ENCODE peak calls at places on chromosomes 3 and 15, in six cellular contexts. X is GM12878, F is K562, C is HCT116, Q is HepG2, G is SK-N-SH. A is an unnamed sample.

GRCh38 chr3:150114873-150115570 is 144.3 kb upstream of the PFN2 start:
- DNase-seq in X (peak; percentile 69), F (no peak), C (no peak), Q (no peak), G (no peak), A (no peak)

GRCh38 chr3:130905551-130905950 is 11.7 kb downstream of the ATP2C1 start:
- DNase-seq in X (no peak), F (no peak), C (no peak), Q (no peak), G (no peak), A (no peak)

GRCh38 chr3:42177068-42177800 is 86.1 kb downstream of the TRAK1 start:
- DNase-seq in X (no peak), F (no peak), C (no peak), Q (no peak), G (no peak), A (no peak)

GRCh38 chr3:4994823-4995499 is 15.7 kb downstream of the BHLHE40 start:
- DNase-seq in X (no peak), F (peak; percentile 94), C (peak; percentile 94), Q (peak; percentile 52), G (no peak), A (no peak)

GRCh38 chr3:55226696-55227095 is 260.4 kb downstream of the WNT5A start:
- DNase-seq in X (no peak), F (no peak), C (no peak), Q (no peak), G (no peak), A (no peak)

GRCh38 chr3:13683772-13684171 is 134.8 kb downstream of the FBLN2 start:
- DNase-seq in X (no peak), F (no peak), C (no peak), Q (no peak), G (no peak), A (no peak)

GRCh38 chr3:64224826-64225606 is at the start of gene PRICKLE2:
- DNase-seq in X (peak; percentile 35), F (peak; percentile 2), C (no peak), Q (no peak), G (no peak), A (no peak)

GRCh38 chr3:96491868-96492267 is 322.5 kb upstream of the EPHA6 start:
- DNase-seq in X (no peak), F (no peak), C (no peak), Q (no peak), G (no peak), A (no peak)

GRCh38 chr3:58742239-58742638 is 75.7 kb upstream of the FAM3D start:
- DNase-seq in X (no peak), F (no peak), C (no peak), Q (no peak), G (no peak), A (no peak)

GRCh38 chr15:51327081-51327480 is 11.3 kb downstream of the CYP19A1 start:
- DNase-seq in X (no peak), F (no peak), C (no peak), Q (no peak), G (no peak), A (no peak)

GRCh38 chr15:45618813-45619212 is 16.0 kb upstream of the SQOR start:
- DNase-seq in X (no peak), F (no peak), C (no peak), Q (no peak), G (peak; percentile 43), A (no peak)

GRCh38 chr3:190671658-190672057 is 157.8 kb downstream of the IL1RAP start:
- DNase-seq in X (no peak), F (no peak), C (no peak), Q (no peak), G (no peak), A (no peak)

DNA sequence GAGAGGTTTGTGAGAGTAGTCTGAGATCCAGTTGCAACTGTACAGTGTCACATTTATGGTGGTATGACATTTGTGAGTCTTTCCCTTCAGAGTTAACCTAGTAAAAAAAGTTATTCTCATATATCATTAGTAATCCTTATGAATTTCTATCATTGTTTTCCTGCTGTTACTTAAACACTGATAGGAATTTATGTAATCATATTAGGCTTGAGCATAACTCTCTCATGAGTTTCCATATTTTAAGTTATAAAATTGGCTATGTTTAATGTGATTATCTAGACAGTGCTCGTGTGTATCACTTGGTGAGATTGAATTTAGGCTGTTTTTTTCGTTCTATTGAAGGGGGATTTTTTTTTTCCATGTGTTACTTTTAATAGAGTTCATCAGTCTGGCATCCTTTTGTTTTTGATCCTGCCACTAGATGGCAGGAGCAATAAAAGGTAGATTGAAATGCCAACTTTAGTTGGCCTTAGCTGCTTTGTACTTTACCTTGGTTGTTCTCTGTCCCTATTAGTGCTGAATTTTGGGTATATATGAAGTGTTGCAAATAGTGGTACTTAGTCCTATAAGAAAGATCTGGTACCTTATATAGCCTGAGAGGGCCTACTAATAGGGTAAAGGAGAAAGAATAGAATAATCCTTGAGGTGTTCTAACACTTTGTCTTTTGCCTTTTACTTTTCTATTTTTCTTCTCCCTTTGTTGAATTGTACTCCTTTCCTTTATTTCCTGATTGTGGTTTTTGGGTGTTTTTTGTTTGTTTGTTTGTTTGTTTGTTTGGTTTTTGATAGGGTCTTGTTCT is 17.9 kb downstream of the STT3B start:
- DNase-seq in X (no peak), F (peak; percentile 19), C (no peak), Q (peak; percentile 20), G (peak; percentile 43), A (no peak)
- TF ChIP-seq SIN3A in X (no peak), F (no peak), C (no peak), Q (no peak), G (no peak), A (no peak)

GRCh38 chr15:54815546-54815945 is 381.2 kb downstream of the RSL24D1 start:
- DNase-seq in X (no peak), F (no peak), C (no peak), Q (no peak), G (no peak), A (no peak)

GRCh38 chr15:54820098-54820497 is 376.6 kb downstream of the RSL24D1 start:
- DNase-seq in X (no peak), F (no peak), C (no peak), Q (no peak), G (no peak), A (no peak)

GRCh38 chr15:54820811-54821210 is 375.9 kb downstream of the RSL24D1 start:
- DNase-seq in X (no peak), F (no peak), C (no peak), Q (no peak), G (no peak), A (no peak)

GRCh38 chr15:54812383-54812782 is 384.4 kb downstream of the RSL24D1 start:
- DNase-seq in X (no peak), F (no peak), C (no peak), Q (no peak), G (no peak), A (no peak)

DNA sequence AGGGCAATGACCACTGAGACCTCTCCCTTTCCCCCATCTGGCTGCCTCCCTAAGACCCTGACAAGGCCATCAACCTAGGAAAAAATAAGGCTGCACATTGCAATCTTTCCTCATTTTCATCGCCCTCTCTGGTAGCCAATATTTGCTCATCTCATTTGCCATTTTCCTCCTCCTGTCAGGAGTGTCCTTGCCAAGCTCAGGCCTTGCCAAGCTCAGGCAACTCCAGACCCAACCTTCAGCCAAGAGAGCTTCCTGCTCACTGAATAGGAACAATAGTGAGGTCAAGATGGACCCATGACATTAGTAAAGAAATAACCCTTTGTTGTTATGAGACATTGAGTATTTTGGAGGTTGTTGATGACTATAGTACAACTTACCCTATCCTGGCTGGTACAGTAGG is 380.3 kb downstream of the RSL24D1 start:
- DNase-seq in X (no peak), F (no peak), C (no peak), Q (no peak), G (no peak), A (no peak)
- TF ChIP-seq REST in X (no peak), F (no peak), C (no peak), Q (no peak), G (no peak), A (no peak)

GRCh38 chr3:107848516-107848915 is 242.3 kb downstream of the CD47 start:
- DNase-seq in X (no peak), F (no peak), C (no peak), Q (no peak), G (no peak), A (no peak)

GRCh38 chr3:107847791-107848190 is 243.0 kb downstream of the CD47 start:
- DNase-seq in X (no peak), F (no peak), C (no peak), Q (no peak), G (no peak), A (no peak)

GRCh38 chr3:107842940-107843339 is 247.9 kb downstream of the CD47 start:
- DNase-seq in X (no peak), F (no peak), C (no peak), Q (no peak), G (no peak), A (no peak)

GRCh38 chr3:107845355-107846281 is 245.2 kb downstream of the CD47 start:
- DNase-seq in X (no peak), F (no peak), C (no peak), Q (no peak), G (no peak), A (no peak)

GRCh38 chr3:107846282-107846852 is 244.5 kb downstream of the CD47 start:
- DNase-seq in X (no peak), F (peak; percentile 65), C (peak; percentile 64), Q (peak; percentile 47), G (no peak), A (peak; percentile 39)
- TF ChIP-seq SIN3A in X (no peak), F (no peak), C (no peak), Q (no peak), G (no peak), A (no peak)

GRCh38 chr3:23461069-23461468 is 257.9 kb downstream of the UBE2E2 start:
- DNase-seq in X (no peak), F (no peak), C (no peak), Q (no peak), G (no peak), A (no peak)
- TF ChIP-seq REST in X (no peak), F (no peak), C (no peak), Q (no peak), G (no peak), A (no peak)

DNA sequence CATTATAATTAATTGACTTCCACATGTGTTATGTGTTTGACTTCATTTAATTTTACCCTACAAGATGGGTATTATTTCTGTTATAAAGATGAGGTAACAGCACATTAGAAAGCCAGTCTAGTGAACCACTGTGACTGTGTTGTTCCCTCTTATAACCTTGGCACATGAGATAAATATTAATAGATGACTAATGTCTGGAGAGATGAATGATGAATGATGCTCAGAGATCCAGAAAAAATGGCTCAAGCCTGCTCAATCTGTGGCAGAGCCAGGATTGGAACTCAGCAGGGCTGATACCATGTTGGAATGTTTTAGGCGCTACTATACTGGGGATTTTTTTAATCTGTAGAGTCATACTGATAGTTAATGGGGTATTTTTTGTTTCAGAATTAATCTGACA is 118.8 kb upstream of the PTX3 start:
- DNase-seq in X (no peak), F (no peak), C (no peak), Q (no peak), G (no peak), A (no peak)
- TF ChIP-seq SIN3A in X (no peak), F (no peak), C (no peak), Q (no peak), G (no peak), A (no peak)